ENCODE peak calls at places on chromosome 14, in eight cellular contexts. X is CD8-positive, alpha-beta T cell; P is endodermal cell; D is fibroblast of mammary gland; B is ascending aorta; Z is esophagus squamous epithelium; K is keratinocyte; C is IMR-90. T is an unnamed sample.

GRCh38 chr14:24362241-24362960 is 5.6 kb upstream of the NFATC4 start:
- DNase-seq in X (no peak), P (peak), D (no peak), B (no peak), Z (no peak), K (no peak), C (peak), T (no peak)

GRCh38 chr14:54446201-54446693 is 5.1 kb upstream of the CNIH1 start:
- DNase-seq in X (no peak), P (no peak), D (peak), B (no peak), Z (no peak), K (no peak), C (no peak), T (no peak)

GRCh38 chr14:38752750-38753149 is 350.3 kb downstream of the SEC23A start:
- DNase-seq in X (no peak), P (no peak), D (no peak), B (no peak), Z (no peak), K (no peak), C (no peak), T (no peak)

GRCh38 chr14:105748204-105748578 is 221.8 kb downstream of the TMEM121 start:
- DNase-seq in X (no peak), P (no peak), D (no peak), B (no peak), Z (no peak), K (no peak), C (no peak), T (no peak)

GRCh38 chr14:73762375-73762822 is 48.2 kb upstream of the PNMA1 start:
- DNase-seq in X (peak), P (no peak), D (no peak), B (no peak), Z (no peak), K (no peak), C (no peak), T (no peak)

GRCh38 chr14:71852201-71852600 is 80.0 kb upstream of the RGS6 start:
- DNase-seq in X (no peak), P (peak), D (no peak), B (no peak), Z (no peak), K (no peak), C (no peak), T (no peak)

GRCh38 chr14:52003324-52003723 is 14.0 kb downstream of the RTRAF start:
- DNase-seq in X (no peak), P (no peak), D (peak), B (no peak), Z (no peak), K (no peak), C (peak), T (no peak)

GRCh38 chr14:75885829-75886228 is 96.0 kb downstream of the TGFB3 start:
- DNase-seq in X (no peak), P (no peak), D (peak), B (no peak), Z (no peak), K (peak), C (peak), T (peak)

GRCh38 chr14:75249251-75249957 is 29.2 kb upstream of the FOS start:
- DNase-seq in X (peak), P (no peak), D (no peak), B (peak), Z (no peak), K (no peak), C (no peak), T (no peak)

GRCh38 chr14:74085047-74085637 is 386 bp downstream of the LIN52 start:
- DNase-seq in X (no peak), P (no peak), D (peak), B (no peak), Z (no peak), K (no peak), C (peak), T (peak)

GRCh38 chr14:106518054-106518943 is 991.9 kb downstream of the TMEM121 start:
- DNase-seq in X (peak), P (no peak), D (no peak), B (no peak), Z (no peak), K (no peak), C (no peak), T (no peak)

GRCh38 chr14:72701610-72702009 is 192.3 kb downstream of the DPF3 start:
- DNase-seq in X (no peak), P (peak), D (peak), B (no peak), Z (no peak), K (no peak), C (peak), T (no peak)

GRCh38 chr14:53619625-53620324 is 336.9 kb downstream of the BMP4 start:
- DNase-seq in X (no peak), P (no peak), D (peak), B (no peak), Z (no peak), K (no peak), C (peak), T (peak)

GRCh38 chr14:39369029-39369428 is 63.2 kb downstream of the FBXO33 start:
- DNase-seq in X (no peak), P (peak), D (no peak), B (no peak), Z (no peak), K (no peak), C (no peak), T (no peak)

GRCh38 chr14:90275820-90276219 is 19.5 kb downstream of the PSMC1 start:
- DNase-seq in X (no peak), P (no peak), D (peak), B (no peak), Z (no peak), K (no peak), C (no peak), T (no peak)

GRCh38 chr14:90275455-90275814 is 19.1 kb downstream of the PSMC1 start:
- DNase-seq in X (no peak), P (no peak), D (no peak), B (no peak), Z (no peak), K (no peak), C (no peak), T (no peak)

GRCh38 chr14:90274019-90274418 is 17.7 kb downstream of the PSMC1 start:
- DNase-seq in X (no peak), P (peak), D (no peak), B (no peak), Z (no peak), K (no peak), C (no peak), T (no peak)

GRCh38 chr14:90273532-90273931 is 17.2 kb downstream of the PSMC1 start:
- DNase-seq in X (no peak), P (no peak), D (no peak), B (no peak), Z (no peak), K (no peak), C (no peak), T (no peak)

DNA sequence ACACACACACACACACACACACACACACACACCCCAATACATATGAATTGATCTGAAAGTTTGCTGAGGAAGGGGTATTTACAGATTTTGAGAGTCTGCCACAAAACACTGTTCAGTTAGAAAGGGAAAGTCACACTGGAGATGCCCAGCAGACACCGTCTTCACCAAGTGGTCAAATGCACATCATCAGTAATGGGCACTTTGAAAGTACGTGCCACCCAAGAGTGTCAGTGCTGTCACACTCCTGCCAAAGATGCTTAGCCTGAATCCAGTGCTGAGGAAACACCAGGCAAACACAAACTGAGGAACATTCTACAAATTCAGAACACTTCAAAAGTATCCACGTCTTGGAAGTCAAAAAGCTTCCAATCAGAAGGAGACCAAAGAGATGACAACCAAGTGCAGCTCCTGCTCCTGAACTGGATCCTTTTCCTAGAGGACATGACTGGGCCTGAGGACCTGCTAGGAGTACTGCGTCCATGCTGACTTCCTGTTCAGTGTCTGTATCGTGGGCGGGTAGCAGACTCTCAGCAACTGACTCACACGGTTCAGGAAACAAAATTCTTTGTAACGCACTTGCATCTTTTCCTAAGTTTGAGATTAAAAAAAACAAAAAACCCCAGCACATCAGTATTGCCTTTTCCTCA is 18.6 kb downstream of the PSMC1 start:
- DNase-seq in X (no peak), P (no peak), D (peak), B (no peak), Z (no peak), K (no peak), C (peak), T (no peak)
- H3K4me3 ChIP-seq in X (no peak), P (no peak), D (no peak), B (no peak), Z (no peak), K (no peak), C (no peak), T (no peak)

GRCh38 chr14:94717808-94718207 is 52.1 kb downstream of the GSC start:
- DNase-seq in X (no peak), P (no peak), D (peak), B (no peak), Z (no peak), K (no peak), C (no peak), T (no peak)
- TF ChIP-seq CTCF in X (no peak), P (peak), D (peak), B (no peak), Z (no peak), K (no peak), C (no peak), T (no peak)

GRCh38 chr14:69441948-69442347 is 42.6 kb upstream of the PLEKHD1 start:
- DNase-seq in X (no peak), P (no peak), D (no peak), B (no peak), Z (no peak), K (no peak), C (no peak), T (no peak)
- H3K4me3 ChIP-seq in X (no peak), P (no peak), D (no peak), B (no peak), Z (no peak), K (no peak), C (no peak), T (no peak)

DNA sequence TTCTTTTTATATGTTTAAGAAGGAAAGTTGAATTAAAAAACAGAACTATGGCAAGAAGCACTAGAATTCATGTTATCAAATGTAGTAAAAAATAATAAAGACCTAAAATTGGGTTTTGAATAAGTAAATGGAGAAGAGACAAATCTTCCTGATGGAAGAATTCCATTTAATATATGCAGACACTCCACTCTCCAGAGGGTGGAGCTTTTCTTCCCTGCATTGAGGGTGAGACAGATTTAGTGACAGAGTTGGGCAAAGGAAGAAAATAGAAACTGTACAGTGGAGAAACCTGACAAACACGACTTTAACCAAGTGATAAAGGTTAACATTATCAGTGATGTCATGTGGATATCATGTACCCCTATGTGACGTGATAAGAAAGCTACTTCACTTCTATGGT is 217.6 kb downstream of the PRKD1 start:
- DNase-seq in X (no peak), P (no peak), D (peak), B (no peak), Z (no peak), K (no peak), C (peak), T (no peak)
- TF ChIP-seq CTCF in X (no peak), P (peak), D (peak), B (no peak), Z (no peak), K (no peak), C (peak), T (peak)

DNA sequence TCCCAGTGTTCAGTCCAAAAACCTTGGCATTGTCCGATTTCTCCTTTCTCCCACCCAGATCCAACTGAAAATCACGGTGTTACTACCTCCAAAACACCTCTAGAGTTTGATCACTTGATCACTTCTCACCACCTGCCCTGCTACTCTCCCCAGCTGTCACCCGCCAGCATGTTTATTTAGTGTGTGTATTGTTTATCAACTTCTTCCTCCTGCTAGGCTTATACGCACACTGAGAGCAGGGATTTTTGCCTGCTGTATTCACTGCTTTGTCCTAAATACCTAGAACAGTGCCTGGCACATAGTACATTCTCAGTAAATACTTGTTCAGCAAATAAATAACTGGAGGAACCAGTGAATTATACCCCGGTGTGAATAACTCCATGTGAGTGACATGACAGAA is 5.0 kb downstream of the BDKRB1 start:
- DNase-seq in X (no peak), P (no peak), D (no peak), B (no peak), Z (no peak), K (no peak), C (peak), T (no peak)
- H3K4me3 ChIP-seq in X (no peak), P (no peak), D (no peak), B (no peak), Z (no peak), K (no peak), C (no peak), T (no peak)

GRCh38 chr14:49727171-49727570 is 34.3 kb downstream of the KLHDC1 start:
- DNase-seq in X (no peak), P (no peak), D (no peak), B (no peak), Z (no peak), K (no peak), C (no peak), T (no peak)

GRCh38 chr14:49732896-49733295 is 35.1 kb upstream of the KLHDC2 start:
- DNase-seq in X (no peak), P (no peak), D (no peak), B (no peak), Z (no peak), K (no peak), C (no peak), T (no peak)
- TF ChIP-seq CTCF in X (no peak), P (no peak), D (no peak), B (no peak), Z (no peak), K (no peak), C (no peak), T (no peak)

DNA sequence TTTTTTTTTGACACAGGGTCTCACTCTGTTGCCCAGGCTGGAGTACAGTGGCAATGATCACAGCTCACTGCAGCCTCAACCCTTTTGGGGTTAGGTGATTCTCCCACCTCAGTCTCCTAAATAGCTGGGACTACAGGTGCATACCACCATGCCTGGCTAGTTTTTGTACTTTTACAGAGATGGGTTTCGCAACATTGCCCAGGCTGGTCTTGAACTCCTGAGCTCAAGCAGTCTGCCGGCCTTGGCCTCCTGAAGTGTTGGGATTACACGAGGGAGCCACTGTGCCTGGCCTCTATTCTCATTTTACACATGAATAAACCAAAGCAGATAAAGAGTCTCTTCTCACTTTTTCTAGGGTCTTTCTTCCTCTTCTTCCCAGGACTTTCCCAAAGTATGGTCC is 3.2 kb downstream of the TOMM20L start:
- DNase-seq in X (no peak), P (no peak), D (no peak), B (no peak), Z (no peak), K (no peak), C (no peak), T (no peak)
- H3K4me3 ChIP-seq in X (no peak), P (no peak), D (no peak), B (no peak), Z (no peak), K (no peak), C (no peak), T (no peak)

DNA sequence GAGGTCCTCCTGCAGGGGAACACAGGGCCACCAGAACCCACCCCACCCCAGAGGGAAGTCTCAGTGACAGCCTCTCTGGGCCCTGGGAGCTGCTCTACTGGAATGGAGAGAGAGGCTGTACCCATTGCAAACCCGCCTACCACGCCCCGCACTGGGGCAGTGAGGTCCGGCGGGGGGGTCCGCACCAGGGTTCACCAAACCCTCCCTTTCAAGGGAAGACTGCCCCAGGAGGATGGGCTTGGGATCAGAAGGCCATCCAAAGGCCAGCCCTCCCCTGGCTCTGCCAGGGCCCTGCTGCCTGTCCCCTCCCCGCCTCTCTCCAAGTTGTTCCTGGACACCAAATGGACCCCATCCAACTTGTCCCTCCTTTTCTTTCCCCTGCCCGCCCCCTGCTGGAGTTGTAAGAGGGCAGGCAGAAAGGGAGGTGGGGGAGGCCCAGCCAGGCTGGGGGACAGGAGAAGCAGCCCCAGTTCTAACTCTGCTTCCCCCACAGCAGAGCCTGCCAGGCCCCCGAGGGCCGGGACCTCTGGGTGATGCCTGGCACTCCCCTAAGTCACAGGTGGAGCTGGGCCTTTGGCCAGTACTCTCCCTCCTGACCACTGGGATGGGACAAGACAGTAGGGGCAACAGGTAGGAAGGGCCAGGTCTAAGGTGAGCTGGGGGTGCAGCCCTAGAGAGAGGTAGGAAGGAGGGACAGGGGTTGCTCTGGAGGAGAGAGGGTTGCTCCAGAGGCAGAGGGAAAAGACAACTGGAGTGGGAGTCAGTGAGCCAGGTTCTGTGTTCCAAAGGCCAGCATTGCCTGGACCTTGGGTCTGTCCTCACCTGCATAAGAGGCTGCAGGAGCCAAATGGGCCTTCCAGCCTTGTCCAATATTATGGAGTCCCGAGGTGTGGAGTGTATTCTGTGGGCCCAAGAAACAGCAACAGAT is 3.2 kb upstream of the DIO3 start:
- DNase-seq in X (no peak), P (peak), D (no peak), B (no peak), Z (no peak), K (no peak), C (no peak), T (no peak)
- TF ChIP-seq CTCF in X (no peak), P (peak), D (no peak), B (no peak), Z (peak), K (no peak), C (peak), T (peak)